ENCODE peak calls at places on chromosomes 3 and 15, in seven cellular contexts. P, J, Z, S, U, O and Y are unnamed samples.

GRCh38 chr3:10845839-10846656 is 30.0 kb downstream of the SLC6A11 start:
- DNase-seq in P (no peak), J (no peak), Z (no peak), S (no peak), U (no peak), O (no peak), Y (no peak)

GRCh38 chr15:80695099-80695910 is at the start of gene ABHD17C:
- DNase-seq in P (no peak), J (peak; percentile 64), Z (peak; percentile 53), S (peak; percentile 76), U (peak; percentile 76), O (peak; percentile 36), Y (no peak)

GRCh38 chr3:148975277-148975676 is 16.1 kb upstream of the GYG1 start:
- DNase-seq in P (no peak), J (no peak), Z (peak; percentile 41), S (no peak), U (peak; percentile 86), O (no peak), Y (no peak)

GRCh38 chr3:59783468-59783988 is 733.7 kb upstream of the CFAP20DC start:
- DNase-seq in P (no peak), J (no peak), Z (no peak), S (no peak), U (no peak), O (no peak), Y (no peak)

GRCh38 chr15:82039871-82040270 is 5.9 kb downstream of the MEX3B start:
- DNase-seq in P (no peak), J (no peak), Z (no peak), S (no peak), U (no peak), O (no peak), Y (no peak)

GRCh38 chr3:31980530-31981205 is 394 bp downstream of the OSBPL10 start:
- DNase-seq in P (no peak), J (peak; percentile 47), Z (peak; percentile 29), S (peak; percentile 87), U (peak; percentile 67), O (peak; percentile 26), Y (no peak)

GRCh38 chr3:125160911-125161371 is 51.6 kb downstream of the SLC12A8 start:
- DNase-seq in P (no peak), J (no peak), Z (peak; percentile 65), S (no peak), U (no peak), O (no peak), Y (no peak)

GRCh38 chr15:80820092-80820491 is 40.9 kb downstream of the CEMIP start:
- DNase-seq in P (no peak), J (no peak), Z (no peak), S (no peak), U (no peak), O (no peak), Y (no peak)

GRCh38 chr3:156751461-156752025 is 74.6 kb upstream of the LEKR1 start:
- DNase-seq in P (peak; percentile 58), J (no peak), Z (peak; percentile 94), S (no peak), U (peak; percentile 62), O (no peak), Y (peak; percentile 81)

GRCh38 chr3:20904674-20905073 is 718.7 kb upstream of the SGO1 start:
- DNase-seq in P (no peak), J (no peak), Z (no peak), S (no peak), U (no peak), O (no peak), Y (no peak)

GRCh38 chr3:171186817-171187216 is 160.3 kb upstream of the SLC2A2 start:
- DNase-seq in P (no peak), J (no peak), Z (no peak), S (no peak), U (no peak), O (no peak), Y (no peak)

GRCh38 chr3:139338405-139338804 is 5.4 kb upstream of the MRPS22 start:
- DNase-seq in P (no peak), J (no peak), Z (no peak), S (no peak), U (no peak), O (no peak), Y (no peak)

GRCh38 chr3:152047465-152047864 is 174.0 kb downstream of the SUCNR1 start:
- DNase-seq in P (no peak), J (no peak), Z (peak; percentile 85), S (no peak), U (no peak), O (no peak), Y (peak; percentile 80)

GRCh38 chr15:65421360-65422215 is 1.2 kb downstream of the IGDCC4 start:
- DNase-seq in P (peak; percentile 95), J (peak; percentile 69), Z (peak; percentile 66), S (no peak), U (peak; percentile 85), O (no peak), Y (no peak)

GRCh38 chr3:120021523-120021922 is 72.7 kb downstream of the GSK3B start:
- DNase-seq in P (no peak), J (no peak), Z (peak; percentile 45), S (no peak), U (no peak), O (no peak), Y (no peak)

GRCh38 chr3:120018299-120018698 is 75.9 kb downstream of the GSK3B start:
- DNase-seq in P (no peak), J (no peak), Z (no peak), S (no peak), U (no peak), O (no peak), Y (no peak)

GRCh38 chr3:120022729-120023128 is 71.5 kb downstream of the GSK3B start:
- DNase-seq in P (no peak), J (no peak), Z (peak; percentile 15), S (no peak), U (no peak), O (no peak), Y (no peak)

GRCh38 chr3:120013481-120013880 is 80.8 kb downstream of the GSK3B start:
- DNase-seq in P (no peak), J (no peak), Z (no peak), S (no peak), U (no peak), O (no peak), Y (no peak)

DNA sequence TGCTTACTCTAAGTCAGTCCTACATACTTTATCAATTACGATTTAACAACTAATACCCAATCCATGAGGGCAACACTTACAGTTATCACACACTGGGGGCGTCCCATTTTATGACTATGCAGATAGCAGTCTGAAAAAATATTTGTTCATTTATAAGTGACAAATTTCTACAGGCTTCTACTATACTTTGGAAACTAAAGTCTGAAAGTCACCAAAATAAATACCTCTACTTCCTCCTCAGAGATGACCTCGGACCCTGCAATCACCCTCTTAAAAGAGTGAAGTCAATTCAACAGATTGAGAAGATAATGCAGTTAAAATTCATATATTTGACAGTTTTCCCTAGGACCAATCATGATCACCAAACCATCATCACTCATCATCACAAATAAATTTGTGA is 76.6 kb downstream of the GSK3B start:
- DNase-seq in P (no peak), J (no peak), Z (no peak), S (no peak), U (no peak), O (no peak), Y (no peak)
- H3K4me3 ChIP-seq in P (no peak overlapping the region), J (no peak overlapping the region), Z (no peak overlapping the region), S (no peak overlapping the region), U (no peak overlapping the region), O (no peak overlapping the region), Y (no peak overlapping the region)

DNA sequence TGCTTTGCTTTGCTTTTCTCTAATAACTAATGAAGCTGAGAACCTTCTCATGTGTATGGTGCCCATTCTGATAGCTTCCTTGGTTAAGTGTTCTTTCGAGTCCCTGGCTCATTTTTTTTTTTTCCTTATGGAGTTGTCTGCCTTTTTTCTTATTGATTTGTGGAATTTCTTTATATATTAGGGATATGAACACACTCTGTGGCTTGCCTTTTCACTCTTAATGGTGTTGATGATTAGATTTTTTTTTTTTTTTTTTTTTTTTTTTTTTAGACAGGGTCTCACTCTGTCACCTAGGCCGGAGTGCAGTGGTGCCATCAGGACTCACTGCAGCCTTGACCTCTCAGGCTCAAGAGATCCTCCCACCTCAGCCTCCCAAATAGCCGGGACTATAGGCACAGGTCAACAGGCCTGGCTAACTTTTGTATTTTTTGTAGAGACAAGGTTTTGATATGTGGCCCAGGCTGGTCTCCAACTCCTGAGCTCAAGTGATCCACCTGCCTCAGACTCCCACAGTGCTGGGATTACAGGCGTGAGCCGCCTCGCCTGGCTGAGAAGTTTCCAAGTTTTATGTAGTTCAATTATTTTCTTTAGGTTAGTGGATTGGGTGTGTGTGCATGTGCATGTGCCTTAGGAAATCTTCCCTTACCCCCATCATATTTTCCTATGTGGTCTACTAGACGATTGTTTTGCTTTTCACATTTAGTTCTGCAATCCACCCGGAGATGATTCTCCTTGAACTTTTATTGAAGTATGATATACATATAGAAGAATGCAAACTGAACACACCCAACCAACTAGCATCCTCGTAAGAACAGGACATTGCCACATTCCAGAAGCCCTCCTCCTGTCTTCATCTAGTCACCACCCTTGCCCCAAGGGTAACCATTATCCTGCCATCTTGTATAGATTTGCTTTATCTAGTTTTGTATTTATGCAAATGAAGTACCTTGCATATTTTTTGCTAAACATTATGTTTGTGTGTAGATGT is 1.7 kb upstream of the SNRPA1 start:
- DNase-seq in P (no peak), J (no peak), Z (peak; percentile 30), S (no peak), U (no peak), O (no peak), Y (peak; percentile 36)
- H3K4me3 ChIP-seq in P (no peak overlapping the region), J (no peak overlapping the region), Z (peak overlapping the region; percentile 79), S (peak overlapping the region; percentile 89), U (peak overlapping the region; percentile 99), O (no peak overlapping the region), Y (peak overlapping the region; percentile 64)

GRCh38 chr15:62453979-62454378 is 288.9 kb upstream of the C2CD4B start:
- DNase-seq in P (no peak), J (no peak), Z (peak; percentile 80), S (no peak), U (no peak), O (no peak), Y (no peak)
- H3K4me3 ChIP-seq in P (no peak overlapping the region), J (no peak overlapping the region), Z (no peak overlapping the region), S (no peak overlapping the region), U (peak overlapping the region; percentile 4), O (no peak overlapping the region), Y (no peak overlapping the region)

DNA sequence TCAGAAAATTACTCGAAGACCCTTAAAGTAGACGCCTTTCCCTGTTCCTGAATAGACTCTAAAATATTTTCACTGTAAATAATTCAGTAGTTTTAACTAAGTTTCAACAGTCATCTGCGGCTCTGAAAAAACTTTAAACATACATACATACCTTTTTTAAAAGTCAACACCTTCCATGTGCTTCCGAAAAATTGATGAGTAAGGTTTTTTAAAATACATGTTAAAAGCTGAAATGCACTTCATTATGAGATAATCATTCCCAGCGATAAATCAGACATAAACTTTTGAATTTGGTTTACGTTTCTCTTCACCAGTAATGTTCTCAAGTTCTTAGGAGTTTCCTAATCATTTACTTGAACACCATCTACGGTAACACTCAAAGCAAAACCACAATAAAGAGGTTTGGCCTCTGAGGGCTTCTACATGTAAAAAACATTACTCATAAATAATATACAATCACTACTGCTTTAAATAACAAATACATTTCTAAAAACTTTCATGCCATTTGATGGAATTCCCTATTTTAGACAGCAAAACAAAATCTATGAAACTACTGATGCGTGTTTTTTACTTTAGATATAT is 403.5 kb downstream of the SHQ1 start:
- DNase-seq in P (no peak), J (no peak), Z (no peak), S (no peak), U (no peak), O (no peak), Y (no peak)
- H3K4me3 ChIP-seq in P (no peak overlapping the region), J (no peak overlapping the region), Z (no peak overlapping the region), S (peak overlapping the region; percentile 68), U (peak overlapping the region; percentile 85), O (no peak overlapping the region), Y (no peak overlapping the region)